ENCODE peak calls at places on chromosomes 6 and 20, in four cellular contexts. One of them, this sample, is unnamed.

GRCh38 chr6:96878101-96878500 is 19.6 kb downstream of the NDUFAF4 start:
- DNase-seq in lung: no peak
- DNase-seq in ovary: no peak
- DNase-seq in mammary epithelial cell: no peak
- DNase-seq in this sample: no peak

GRCh38 chr20:40685349-40685748 is 3.7 kb downstream of the MAFB start:
- DNase-seq in ovary: no peak
- DNase-seq in mammary epithelial cell: no peak
- DNase-seq in lung: no peak
- DNase-seq in this sample: no peak

GRCh38 chr6:25222006-25222715 is 57.0 kb upstream of the CARMIL1 start:
- DNase-seq in ovary: no peak
- DNase-seq in lung: no peak
- DNase-seq in mammary epithelial cell: no peak
- DNase-seq in this sample: no peak

GRCh38 chr6:166677941-166678340 is 50.9 kb upstream of the RPS6KA2 start:
- DNase-seq in lung: no peak
- DNase-seq in mammary epithelial cell: no peak
- DNase-seq in ovary: no peak
- DNase-seq in this sample: no peak

GRCh38 chr6:33277663-33278391 is 904 bp downstream of the B3GALT4 start:
- DNase-seq in mammary epithelial cell: no peak
- DNase-seq in ovary: no peak
- DNase-seq in lung: no peak
- DNase-seq in this sample: no peak

GRCh38 chr20:3681352-3681930 is 369 bp downstream of the ADAM33 start:
- DNase-seq in ovary: no peak
- DNase-seq in lung: no peak
- DNase-seq in mammary epithelial cell: no peak
- DNase-seq in this sample: no peak

GRCh38 chr6:52116605-52116948 is 29.2 kb upstream of the PKHD1 start:
- DNase-seq in lung: no peak
- DNase-seq in ovary: no peak
- DNase-seq in mammary epithelial cell: no peak
- DNase-seq in this sample: no peak

GRCh38 chr20:15756401-15756800 is 816.8 kb downstream of the KIF16B start:
- DNase-seq in mammary epithelial cell: no peak
- DNase-seq in ovary: no peak
- DNase-seq in lung: no peak
- DNase-seq in this sample: no peak

GRCh38 chr6:106381871-106382270 is 21.4 kb downstream of the CRYBG1 start:
- DNase-seq in ovary: no peak
- DNase-seq in lung: no peak
- DNase-seq in mammary epithelial cell: peak; percentile 77
- DNase-seq in this sample: no peak

GRCh38 chr20:38291961-38292360 is 12.0 kb upstream of the BPI start:
- DNase-seq in lung: no peak
- DNase-seq in mammary epithelial cell: no peak
- DNase-seq in ovary: no peak
- DNase-seq in this sample: no peak

GRCh38 chr20:38293490-38294333 is 10.2 kb upstream of the BPI start:
- DNase-seq in mammary epithelial cell: peak; percentile 31
- DNase-seq in ovary: no peak
- DNase-seq in lung: no peak
- DNase-seq in this sample: no peak

GRCh38 chr20:38291582-38291918 is 12.4 kb upstream of the BPI start:
- DNase-seq in mammary epithelial cell: no peak
- DNase-seq in ovary: no peak
- DNase-seq in lung: no peak
- DNase-seq in this sample: no peak

GRCh38 chr20:38294334-38294592 is 9.7 kb upstream of the BPI start:
- DNase-seq in lung: no peak
- DNase-seq in mammary epithelial cell: no peak
- DNase-seq in ovary: no peak
- DNase-seq in this sample: no peak

GRCh38 chr20:38290829-38291581 is 13.0 kb upstream of the BPI start:
- DNase-seq in ovary: no peak
- DNase-seq in lung: no peak
- DNase-seq in mammary epithelial cell: no peak
- DNase-seq in this sample: no peak
- H3K4me3 ChIP-seq in ovary: no peak overlapping the region
- H3K4me3 ChIP-seq in lung: no peak overlapping the region
- H3K4me3 ChIP-seq in mammary epithelial cell: no peak overlapping the region
- H3K4me3 ChIP-seq in this sample: no peak overlapping the region

GRCh38 chr6:113648698-113649097 is 208.4 kb upstream of the MARCKS start:
- DNase-seq in mammary epithelial cell: no peak
- DNase-seq in ovary: no peak
- DNase-seq in lung: no peak
- DNase-seq in this sample: no peak
- H3K4me3 ChIP-seq in mammary epithelial cell: peak overlapping the region; percentile 10
- H3K4me3 ChIP-seq in ovary: no peak overlapping the region
- H3K4me3 ChIP-seq in lung: no peak overlapping the region
- H3K4me3 ChIP-seq in this sample: no peak overlapping the region

GRCh38 chr20:48638546-48638945 is 189.3 kb downstream of the PREX1 start:
- DNase-seq in ovary: no peak
- DNase-seq in lung: no peak
- DNase-seq in mammary epithelial cell: peak; percentile 14
- DNase-seq in this sample: no peak
- H3K4me3 ChIP-seq in ovary: no peak overlapping the region
- H3K4me3 ChIP-seq in lung: no peak overlapping the region
- H3K4me3 ChIP-seq in mammary epithelial cell: no peak overlapping the region
- H3K4me3 ChIP-seq in this sample: no peak overlapping the region

GRCh38 chr20:35600176-35600995 is 15.2 kb upstream of the SPAG4 start:
- DNase-seq in lung: no peak
- DNase-seq in mammary epithelial cell: no peak
- DNase-seq in ovary: peak; percentile 49
- DNase-seq in this sample: no peak
- H3K4me3 ChIP-seq in lung: no peak overlapping the region
- H3K4me3 ChIP-seq in mammary epithelial cell: peak overlapping the region; percentile 42
- H3K4me3 ChIP-seq in ovary: peak overlapping the region; percentile 38
- H3K4me3 ChIP-seq in this sample: no peak overlapping the region

GRCh38 chr6:31339210-31339609 is 17.8 kb downstream of the HLA-B start:
- DNase-seq in lung: no peak
- DNase-seq in ovary: no peak
- DNase-seq in mammary epithelial cell: no peak
- DNase-seq in this sample: no peak

GRCh38 chr6:31340228-31340627 is 16.8 kb downstream of the HLA-B start:
- DNase-seq in ovary: no peak
- DNase-seq in lung: no peak
- DNase-seq in mammary epithelial cell: no peak
- DNase-seq in this sample: no peak

GRCh38 chr6:31332637-31333602 is 24.1 kb downstream of the HLA-B start:
- DNase-seq in mammary epithelial cell: no peak
- DNase-seq in lung: no peak
- DNase-seq in ovary: no peak
- DNase-seq in this sample: no peak

DNA sequence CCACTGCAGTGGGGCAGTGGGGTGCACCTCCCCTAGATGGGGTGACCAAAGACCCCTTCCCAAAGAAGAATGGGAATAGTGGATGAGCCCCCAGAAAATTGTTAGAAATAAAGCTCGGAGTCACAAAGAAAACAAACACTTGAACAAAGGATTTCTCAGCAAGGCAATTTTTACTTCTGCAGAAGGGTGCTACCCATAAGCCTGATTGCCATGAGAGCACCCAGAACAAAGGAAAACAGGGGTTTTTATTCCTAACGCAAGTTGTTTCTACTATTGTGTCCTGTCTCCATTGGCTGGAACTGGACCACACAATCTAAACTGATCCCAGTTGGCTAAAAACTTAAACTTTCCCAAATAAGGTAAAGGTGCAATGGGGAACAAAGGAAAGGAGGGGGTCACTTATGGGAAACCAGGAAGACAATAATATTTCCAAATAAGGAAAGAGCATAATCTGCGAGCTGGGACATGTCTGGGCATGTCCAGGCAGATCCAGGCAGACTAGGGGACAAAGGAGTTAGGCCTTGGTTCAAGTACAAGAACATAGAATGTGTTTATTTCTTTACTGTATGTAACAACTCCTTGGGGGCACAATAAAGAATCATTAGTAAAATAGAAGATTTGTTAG is 20.0 kb downstream of the HLA-B start:
- DNase-seq in ovary: no peak
- DNase-seq in lung: no peak
- DNase-seq in mammary epithelial cell: peak; percentile 17
- DNase-seq in this sample: no peak
- H3K4me3 ChIP-seq in ovary: no peak overlapping the region
- H3K4me3 ChIP-seq in lung: no peak overlapping the region
- H3K4me3 ChIP-seq in mammary epithelial cell: no peak overlapping the region
- H3K4me3 ChIP-seq in this sample: no peak overlapping the region

DNA sequence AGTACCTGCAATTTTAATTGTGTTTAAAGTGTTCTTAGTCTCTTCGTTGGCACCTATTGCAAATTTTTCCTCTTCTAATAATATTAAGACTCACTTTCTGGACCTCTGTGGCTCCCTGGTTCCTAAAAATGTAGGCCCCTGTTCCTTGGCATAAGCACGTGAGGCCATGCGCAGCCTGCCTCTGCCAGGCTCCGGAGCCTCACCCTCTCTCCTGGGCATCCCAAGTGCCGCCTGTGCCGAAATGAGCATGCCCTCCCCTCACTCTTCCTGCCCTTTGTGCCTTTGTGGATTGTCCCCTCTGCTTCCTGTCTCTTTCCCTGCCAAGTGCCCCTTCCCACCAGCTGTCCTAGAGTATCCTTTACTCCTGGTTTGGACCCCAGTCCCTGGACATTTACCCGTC is 246.1 kb downstream of the TMEM242 start:
- DNase-seq in mammary epithelial cell: no peak
- DNase-seq in ovary: no peak
- DNase-seq in lung: no peak
- DNase-seq in this sample: no peak
- H3K4me3 ChIP-seq in mammary epithelial cell: no peak overlapping the region
- H3K4me3 ChIP-seq in ovary: no peak overlapping the region
- H3K4me3 ChIP-seq in lung: no peak overlapping the region
- H3K4me3 ChIP-seq in this sample: no peak overlapping the region